ENCODE peak calls at places on chromosomes 12 and 14, in four cellular contexts. One of them, this sample, is unnamed.

GRCh38 chr12:25723921-25724491 is 170.9 kb upstream of the LMNTD1 start:
- DNase-seq in psoas muscle: no peak
- DNase-seq in nephron progenitor cell: no peak
- DNase-seq in GM20000: no peak
- DNase-seq in this sample: no peak

GRCh38 chr12:93807354-93807753 is 130.2 kb downstream of the CRADD start:
- DNase-seq in psoas muscle: no peak
- DNase-seq in nephron progenitor cell: no peak
- DNase-seq in GM20000: no peak
- DNase-seq in this sample: no peak

GRCh38 chr14:63203618-63204406 is 431 bp upstream of the RHOJ start:
- DNase-seq in psoas muscle: peak; percentile 70
- DNase-seq in nephron progenitor cell: peak; percentile 59
- DNase-seq in GM20000: no peak
- DNase-seq in this sample: peak; percentile 4

GRCh38 chr14:99531221-99532096 is 50.2 kb downstream of the CCNK start:
- DNase-seq in psoas muscle: no peak
- DNase-seq in nephron progenitor cell: no peak
- DNase-seq in GM20000: no peak
- DNase-seq in this sample: no peak

GRCh38 chr12:14473707-14474287 is 93.9 kb downstream of the PLBD1 start:
- DNase-seq in psoas muscle: no peak
- DNase-seq in nephron progenitor cell: no peak
- DNase-seq in GM20000: no peak
- DNase-seq in this sample: peak; percentile 20

GRCh38 chr12:47238665-47239064 is 158.9 kb upstream of the AMIGO2 start:
- DNase-seq in psoas muscle: no peak
- DNase-seq in nephron progenitor cell: no peak
- DNase-seq in GM20000: no peak
- DNase-seq in this sample: no peak

GRCh38 chr12:117587646-117588287 is 226.3 kb upstream of the NOS1 start:
- DNase-seq in psoas muscle: peak; percentile 45
- DNase-seq in nephron progenitor cell: peak; percentile 78
- DNase-seq in GM20000: peak; percentile 71
- DNase-seq in this sample: peak; percentile 37

GRCh38 chr12:38392584-38393144 is 76.1 kb downstream of the ALG10B start:
- DNase-seq in psoas muscle: no peak
- DNase-seq in nephron progenitor cell: no peak
- DNase-seq in GM20000: no peak
- DNase-seq in this sample: no peak

GRCh38 chr14:74658535-74659130 is 46.6 kb upstream of the LTBP2 start:
- DNase-seq in psoas muscle: no peak
- DNase-seq in nephron progenitor cell: no peak
- DNase-seq in GM20000: no peak
- DNase-seq in this sample: no peak

GRCh38 chr12:92055877-92056276 is 89.8 kb downstream of the BTG1 start:
- DNase-seq in psoas muscle: no peak
- DNase-seq in nephron progenitor cell: no peak
- DNase-seq in GM20000: no peak
- DNase-seq in this sample: no peak

GRCh38 chr12:132395192-132395907 is 66.0 kb upstream of the GALNT9 start:
- DNase-seq in psoas muscle: no peak
- DNase-seq in nephron progenitor cell: no peak
- DNase-seq in GM20000: no peak
- DNase-seq in this sample: no peak

GRCh38 chr12:54370218-54370730 is 6.0 kb upstream of the GPR84 start:
- DNase-seq in psoas muscle: peak; percentile 83
- DNase-seq in nephron progenitor cell: peak; percentile 88
- DNase-seq in GM20000: peak; percentile 76
- DNase-seq in this sample: peak; percentile 75